ENCODE peak calls at places on chromosomes 3 and 15, in six cellular contexts. T is ascending aorta, A is GM23338, I is pancreas, G is neural progenitor cell, X is Panc1. W is an unnamed sample.

GRCh38 chr3:29775352-29775751 is 494.5 kb downstream of the RBMS3 start:
- DNase-seq in T (no peak), I (no peak), X (no peak), G (no peak), A (no peak), W (no peak)

GRCh38 chr3:39548282-39548681 is 80.8 kb downstream of the MOBP start:
- DNase-seq in I (no peak), G (no peak), A (no peak), X (no peak), T (no peak), W (no peak)

GRCh38 chr3:81770710-81771109 is 9.3 kb upstream of the GBE1 start:
- DNase-seq in I (no peak), T (no peak), G (no peak), X (no peak), A (no peak), W (no peak)

GRCh38 chr3:193829781-193830180 is 236.8 kb downstream of the OPA1 start:
- DNase-seq in A (no peak), G (no peak), X (no peak), T (no peak), I (no peak), W (no peak)

GRCh38 chr3:4320453-4320852 is 17.3 kb downstream of the SETMAR start:
- DNase-seq in I (no peak), T (no peak), A (no peak), G (no peak), X (no peak), W (no peak)

GRCh38 chr3:38016847-38017444 is 12.5 kb downstream of the PLCD1 start:
- DNase-seq in X (no peak), A (no peak), I (no peak), T (peak), G (no peak), W (no peak)

GRCh38 chr3:157369712-157370447 is 66.8 kb upstream of the PTX3 start:
- DNase-seq in A (no peak), G (peak), I (no peak), X (no peak), T (no peak), W (no peak)

GRCh38 chr3:141860086-141860669 is 16.3 kb upstream of the ATP1B3 start:
- DNase-seq in G (peak), X (no peak), A (no peak), T (no peak), I (no peak), W (no peak)

GRCh38 chr3:150015906-150016305 is 45.2 kb upstream of the PFN2 start:
- DNase-seq in T (no peak), A (no peak), I (no peak), G (no peak), X (no peak), W (no peak)

GRCh38 chr3:190671658-190672057 is 157.8 kb downstream of the IL1RAP start:
- DNase-seq in A (no peak), I (no peak), T (no peak), G (no peak), X (no peak), W (no peak)

GRCh38 chr15:43067717-43068461 is 37.9 kb downstream of the UBR1 start:
- DNase-seq in G (no peak), A (peak), I (no peak), X (no peak), T (no peak), W (no peak)

GRCh38 chr3:58164916-58165821 is 45.6 kb downstream of the DNASE1L3 start:
- DNase-seq in T (no peak), G (peak), I (peak), X (no peak), A (peak), W (no peak)

GRCh38 chr3:195042741-195043611 is 228.0 kb downstream of the XXYLT1 start:
- DNase-seq in I (no peak), X (no peak), G (no peak), A (peak), T (no peak), W (no peak)

GRCh38 chr15:66184936-66185790 is 68.4 kb downstream of the MEGF11 start:
- DNase-seq in X (no peak), T (no peak), A (no peak), I (no peak), G (no peak), W (no peak)

GRCh38 chr15:48810414-48811324 is at the start of gene CEP152:
- DNase-seq in T (peak), A (peak), I (peak), G (peak), X (peak), W (peak)

GRCh38 chr15:48806151-48806550 is 4.7 kb downstream of the CEP152 start:
- DNase-seq in G (no peak), A (peak), X (no peak), T (no peak), I (no peak), W (no peak)

GRCh38 chr15:48811325-48811938 is 563 bp upstream of the CEP152 start:
- DNase-seq in G (peak), T (no peak), X (no peak), A (peak), I (no peak), W (no peak)
- TF ChIP-seq CTCF in G (peak), T (no peak), X (peak), A (peak), I (no peak), W (peak)

DNA sequence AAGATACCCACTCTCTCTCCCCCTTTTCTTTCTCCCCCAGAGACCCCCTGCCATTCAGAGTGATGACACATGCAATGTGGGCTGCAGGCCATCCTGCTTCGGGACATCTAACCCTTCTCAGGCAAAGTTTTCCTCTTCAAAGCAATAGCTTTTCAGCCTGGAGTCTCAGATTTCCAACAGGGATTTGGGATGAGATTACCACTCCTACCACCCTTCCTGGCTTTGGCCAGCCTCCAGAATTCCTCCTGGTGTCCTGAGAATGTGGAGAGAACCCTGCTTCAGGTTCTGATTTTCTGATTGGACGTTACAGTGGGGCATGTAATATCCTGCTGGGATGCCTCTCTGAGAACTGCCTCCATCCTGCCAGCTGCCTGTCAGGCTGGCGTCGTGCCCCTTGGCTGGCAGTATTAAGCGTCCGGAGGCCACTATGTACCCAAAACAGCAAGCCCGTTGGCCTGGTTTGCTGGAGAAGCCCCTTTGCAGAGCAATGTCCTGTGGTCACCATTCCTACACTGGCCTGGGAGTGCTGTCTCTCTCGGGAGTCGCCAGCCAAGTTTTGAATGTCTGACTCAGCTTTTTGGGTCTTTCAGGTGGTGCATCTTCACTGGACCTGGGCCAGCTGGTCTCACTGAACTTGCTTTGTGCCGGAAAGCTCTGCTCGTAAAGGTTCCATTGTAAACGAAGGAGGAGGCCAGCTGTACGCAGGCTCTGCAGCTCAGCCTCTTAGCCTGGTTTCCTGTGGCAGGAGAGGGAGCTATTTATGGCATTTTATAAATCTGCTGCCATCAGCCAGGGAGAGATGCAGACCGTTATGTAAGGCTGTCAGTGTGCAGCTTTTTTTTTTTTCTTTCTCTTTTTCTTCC is 19.2 kb upstream of the TRAK1 start:
- DNase-seq in I (peak), T (peak), X (no peak), G (peak), A (peak), W (no peak)
- H3K4me3 ChIP-seq in I (peak), T (peak), X (peak), G (no peak), A (no peak), W (peak)

GRCh38 chr3:153055779-153056178 is 106.2 kb upstream of the RAP2B start:
- DNase-seq in X (no peak), G (no peak), T (no peak), I (no peak), A (no peak), W (no peak)
- H3K27ac ChIP-seq in X (no peak), G (no peak), T (no peak), I (no peak), A (no peak), W (no peak)

GRCh38 chr3:111864821-111865656 is 6.0 kb downstream of the PHLDB2 start:
- DNase-seq in G (no peak), X (no peak), A (no peak), I (no peak), T (no peak), W (peak)
- TF ChIP-seq CTCF in G (no peak), X (peak), A (peak), I (no peak), T (peak), W (peak)

DNA sequence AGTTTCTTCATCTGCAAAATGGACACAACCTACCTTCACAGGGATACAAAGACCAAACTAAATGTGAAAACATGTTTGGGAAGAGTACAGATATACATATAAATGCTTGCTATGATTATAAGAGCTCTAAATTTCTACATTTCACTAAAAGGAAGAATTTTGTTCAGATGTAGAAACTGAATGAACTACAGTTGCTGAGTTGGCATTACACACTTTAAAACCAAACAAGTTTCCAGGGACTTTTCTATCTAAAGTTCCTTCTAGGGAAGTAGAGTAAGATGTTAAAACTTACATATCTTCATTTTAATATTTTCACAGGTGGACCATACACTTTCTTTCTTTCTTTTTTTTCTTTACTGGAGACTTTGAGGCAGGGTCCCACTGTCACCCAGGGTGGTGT is 4.6 kb downstream of the AAGAB start:
- DNase-seq in X (no peak), T (no peak), I (no peak), G (no peak), A (no peak), W (no peak)
- H3K4me3 ChIP-seq in X (no peak), T (no peak), I (no peak), G (no peak), A (no peak), W (no peak)

GRCh38 chr15:96344120-96344705 is 13.7 kb downstream of the NR2F2 start:
- DNase-seq in T (no peak), X (no peak), G (peak), A (peak), I (no peak), W (no peak)
- H3K27ac ChIP-seq in T (peak), X (peak), G (no peak), A (no peak), I (no peak), W (peak)

GRCh38 chr3:44418549-44418948 is 58.9 kb downstream of the ZNF445 start:
- DNase-seq in A (peak), I (no peak), X (no peak), T (no peak), G (peak), W (no peak)
- TF ChIP-seq CTCF in A (peak), I (no peak), X (no peak), T (no peak), G (peak), W (peak)

GRCh38 chr15:99982662-99983061 is 249.4 kb upstream of the LYSMD4 start:
- DNase-seq in A (no peak), X (no peak), I (no peak), G (no peak), T (no peak), W (no peak)
- H3K4me3 ChIP-seq in A (peak), X (no peak), I (no peak), G (no peak), T (no peak), W (no peak)

GRCh38 chr3:177212756-177213155 is 15.5 kb upstream of the TBL1XR1 start:
- DNase-seq in X (no peak), G (no peak), A (no peak), T (no peak), I (no peak), W (no peak)

GRCh38 chr3:177212278-177212610 is 15.0 kb upstream of the TBL1XR1 start:
- DNase-seq in I (no peak), X (no peak), A (no peak), G (no peak), T (no peak), W (no peak)

GRCh38 chr3:177210744-177211502 is 13.6 kb upstream of the TBL1XR1 start:
- DNase-seq in X (no peak), I (no peak), T (no peak), A (no peak), G (no peak), W (no peak)

GRCh38 chr3:177209509-177209908 is 12.2 kb upstream of the TBL1XR1 start:
- DNase-seq in G (no peak), I (no peak), T (no peak), X (no peak), A (no peak), W (no peak)

GRCh38 chr3:177211503-177212277 is 14.4 kb upstream of the TBL1XR1 start:
- DNase-seq in G (no peak), A (no peak), I (peak), T (no peak), X (no peak), W (no peak)
- H3K27ac ChIP-seq in G (no peak), A (no peak), I (no peak), T (no peak), X (no peak), W (no peak)

DNA sequence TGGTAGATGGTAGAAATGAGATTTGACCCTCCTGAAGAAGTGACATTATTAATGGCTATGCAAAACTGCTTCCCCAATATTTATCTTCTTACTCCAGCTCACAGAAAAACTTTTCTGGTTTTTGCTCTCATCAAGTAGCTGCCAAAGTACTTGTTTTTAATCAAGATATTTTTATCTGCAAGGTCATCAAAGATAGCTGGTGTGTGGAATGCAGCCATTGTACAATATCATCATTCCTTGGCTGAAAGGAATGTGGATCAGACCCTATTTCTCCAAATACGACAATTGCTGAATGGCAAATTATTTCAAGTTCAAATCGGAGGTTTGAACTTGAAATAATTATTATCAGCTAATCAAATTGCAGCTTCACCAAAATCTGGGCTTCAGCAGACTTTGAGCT is 126.9 kb upstream of the SLC7A14 start:
- DNase-seq in G (no peak), I (no peak), A (no peak), X (no peak), T (no peak), W (no peak)
- TF ChIP-seq CTCF in G (no peak), I (no peak), A (no peak), X (no peak), T (no peak), W (no peak)

W was measured in AG04450.